ENCODE peak calls at places on chromosomes 13 and 19, in nine cellular contexts. Z is PC-9, P is astrocyte, Q is neuronal stem cell, Y is DND-41, H is IMR-90, N is H9, K is hepatocyte, L is A549. U is an unnamed sample. For H3K9me3, the result is how much of the 10 kb centered on the place peaks cover.

GRCh38 chr13:44523176-44524017 is 52.7 kb downstream of the TSC22D1 start:
- DNase-seq in Z (peak), P (peak), Q (no peak), Y (no peak), H (peak), N (no peak), K (peak), L (peak), U (no peak)

GRCh38 chr13:64640002-64640401 is 2590.1 kb downstream of the PCDH9 start:
- DNase-seq in Z (no peak), P (no peak), Q (no peak), Y (no peak), H (peak), N (no peak), K (no peak), L (peak), U (no peak)

GRCh38 chr19:38742906-38743305 is 1.4 kb downstream of the CAPN12 start:
- DNase-seq in Z (no peak), P (no peak), Q (no peak), Y (no peak), H (no peak), N (no peak), K (no peak), L (no peak), U (no peak)

GRCh38 chr13:29859971-29860370 is 9.6 kb upstream of the UBL3 start:
- DNase-seq in Z (no peak), P (peak), Q (no peak), Y (no peak), H (peak), N (no peak), K (no peak), L (no peak), U (no peak)

GRCh38 chr13:103883152-103883551 is 816.9 kb upstream of the SLC10A2 start:
- DNase-seq in Z (peak), P (peak), Q (peak), Y (no peak), H (peak), N (peak), K (peak), L (peak), U (peak)

GRCh38 chr13:102369303-102369702 is 32.5 kb downstream of the FGF14 start:
- DNase-seq in Z (no peak), P (no peak), Q (no peak), Y (no peak), H (no peak), N (no peak), K (no peak), L (peak), U (no peak)

GRCh38 chr13:25394661-25395060 is 22.9 kb downstream of the ATP8A2 start:
- DNase-seq in Z (no peak), P (no peak), Q (no peak), Y (no peak), H (no peak), N (no peak), K (no peak), L (no peak), U (no peak)

GRCh38 chr19:17109300-17109699 is 33.7 kb downstream of the MYO9B start:
- DNase-seq in Z (no peak), P (no peak), Q (no peak), Y (no peak), H (no peak), N (no peak), K (no peak), L (no peak), U (no peak)

GRCh38 chr13:29525757-29526156 is 69.7 kb downstream of the SLC7A1 start:
- DNase-seq in Z (no peak), P (no peak), Q (no peak), Y (no peak), H (no peak), N (no peak), K (no peak), L (no peak), U (no peak)

GRCh38 chr13:57969961-57970360 is 338.4 kb downstream of the PCDH17 start:
- DNase-seq in Z (no peak), P (peak), Q (no peak), Y (no peak), H (no peak), N (no peak), K (no peak), L (no peak), U (no peak)

DNA sequence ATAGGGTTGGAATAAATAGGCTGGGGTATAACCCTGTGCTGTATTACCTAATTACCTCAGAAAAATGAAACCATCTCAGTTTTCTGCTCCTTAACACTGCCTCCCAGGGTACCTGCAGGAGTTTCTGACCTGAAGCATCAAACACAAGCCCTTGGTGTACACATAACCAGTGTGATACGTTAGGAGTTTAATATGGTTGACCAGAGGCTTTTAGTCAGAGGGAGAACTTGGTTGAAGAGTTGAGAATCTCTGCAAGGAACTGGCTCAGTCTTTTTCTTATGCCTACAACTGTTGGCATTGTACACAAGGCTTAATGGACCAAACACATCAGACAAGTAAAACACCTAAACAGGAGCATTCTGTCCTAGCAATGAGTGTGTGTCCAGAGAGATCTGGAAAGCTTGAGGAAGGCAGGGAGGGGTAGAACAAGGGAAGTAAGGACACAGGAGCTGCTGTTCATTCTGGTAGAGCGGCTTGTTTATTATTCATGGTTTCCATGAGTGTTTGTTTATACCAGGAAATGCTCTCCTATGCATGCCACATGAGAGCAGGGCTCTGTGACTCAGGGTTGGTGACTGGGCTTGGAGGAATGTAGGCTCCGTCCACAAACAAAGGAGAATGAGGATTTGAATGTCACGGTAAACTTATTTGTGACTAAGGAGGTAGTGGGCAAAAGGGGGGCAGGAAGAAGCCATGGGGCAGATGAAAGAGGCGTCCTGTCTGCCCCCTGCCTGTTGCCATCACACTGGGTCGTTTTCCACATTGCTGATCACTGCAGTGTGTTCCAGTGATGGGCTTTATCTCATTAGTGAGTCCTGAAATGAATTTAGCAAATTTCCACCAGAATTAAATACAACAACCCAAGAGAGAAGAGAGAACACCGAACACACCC is 11.9 kb upstream of the SPATA13 start:
- DNase-seq in Z (peak), P (peak), Q (no peak), Y (no peak), H (peak), N (peak), K (peak), L (peak), U (no peak)
- H3K4me2 ChIP-seq in Z (peak), P (peak), Q (no peak), Y (no peak), H (peak), N (peak), K (peak), L (peak), U (no peak)

DNA sequence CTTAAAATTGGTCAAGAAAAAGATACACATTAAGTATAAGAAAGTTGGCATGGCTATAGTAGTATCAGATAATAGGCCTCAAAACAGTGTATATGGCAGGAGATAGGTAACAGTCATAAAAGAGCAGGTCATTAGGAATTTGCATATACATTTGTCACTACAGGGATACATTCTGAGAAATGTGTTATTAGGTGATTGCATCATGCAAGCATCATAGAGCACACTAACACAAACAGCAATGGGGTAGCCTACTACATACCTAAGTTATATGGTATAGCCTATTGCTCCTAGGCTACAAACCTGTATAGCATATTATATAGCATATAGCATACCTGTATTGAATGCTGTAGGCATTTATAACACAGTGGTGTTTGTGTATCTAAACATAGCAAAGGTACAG is 6.2 kb upstream of the ZNF529 start:
- DNase-seq in Z (no peak), P (no peak), Q (no peak), Y (no peak), H (no peak), N (no peak), K (no peak), L (no peak), U (no peak)
- H3K9me3 ChIP-seq in Z (under half), P (under half), Q (under half), Y (under half), H (under half), N (under half), K (under half), L (half or more), U (under half)

GRCh38 chr13:27199691-27200090 is 28.1 kb upstream of the USP12 start:
- DNase-seq in Z (no peak), P (no peak), Q (no peak), Y (no peak), H (no peak), N (no peak), K (no peak), L (no peak), U (no peak)

GRCh38 chr13:27192896-27193295 is 21.3 kb upstream of the USP12 start:
- DNase-seq in Z (no peak), P (no peak), Q (no peak), Y (no peak), H (no peak), N (no peak), K (no peak), L (no peak), U (no peak)

GRCh38 chr13:27194209-27194608 is 22.6 kb upstream of the USP12 start:
- DNase-seq in Z (no peak), P (no peak), Q (no peak), Y (no peak), H (no peak), N (no peak), K (no peak), L (no peak), U (no peak)

GRCh38 chr13:27200413-27201066 is 28.9 kb upstream of the USP12 start:
- DNase-seq in Z (no peak), P (peak), Q (no peak), Y (no peak), H (no peak), N (no peak), K (no peak), L (no peak), U (no peak)

GRCh38 chr13:27194895-27195764 is 23.5 kb upstream of the USP12 start:
- DNase-seq in Z (peak), P (peak), Q (peak), Y (no peak), H (peak), N (peak), K (peak), L (peak), U (peak)
- H3K4me2 ChIP-seq in Z (peak), P (peak), Q (no peak), Y (no peak), H (peak), N (peak), K (no peak), L (peak), U (peak)

GRCh38 chr19:58204566-58204965 is 21.7 kb downstream of the ZNF274 start:
- DNase-seq in Z (no peak), P (no peak), Q (no peak), Y (no peak), H (no peak), N (no peak), K (no peak), L (no peak), U (no peak)

GRCh38 chr19:58209577-58209976 is 19.1 kb upstream of the ZNF544 start:
- DNase-seq in Z (no peak), P (no peak), Q (no peak), Y (no peak), H (no peak), N (no peak), K (no peak), L (no peak), U (no peak)

DNA sequence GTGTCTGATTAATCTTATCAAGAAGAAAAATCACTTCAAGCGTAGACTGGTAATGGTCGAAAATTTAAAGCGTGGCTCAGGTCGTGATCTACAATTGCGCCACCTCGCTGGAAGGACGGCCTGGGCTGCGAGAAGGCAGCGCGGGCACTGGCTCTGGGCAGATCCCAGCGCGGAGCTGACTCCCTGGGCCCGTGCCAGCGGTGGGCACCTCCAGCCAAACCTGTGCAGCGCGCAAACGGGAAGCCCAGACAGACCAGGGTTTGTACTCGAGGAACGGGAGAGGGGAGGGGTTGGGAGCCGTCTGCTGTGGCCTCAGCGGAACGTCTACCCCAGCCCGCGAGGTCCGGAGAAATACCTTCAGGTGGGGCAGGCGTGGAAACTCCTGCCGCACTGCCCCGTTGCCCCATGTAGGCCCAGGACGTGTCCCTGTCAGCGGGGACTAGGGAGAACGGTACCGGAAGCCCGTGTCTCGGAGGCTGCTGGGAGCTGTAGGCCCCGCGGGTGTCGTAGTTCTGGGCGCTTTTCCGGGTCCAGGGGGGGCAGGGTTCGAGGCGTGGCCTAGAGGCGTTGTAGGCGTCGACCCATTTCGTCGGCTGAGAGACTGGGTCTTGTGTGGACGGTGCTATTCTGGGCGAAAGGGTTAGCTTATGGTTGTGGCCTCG is 21.1 kb downstream of the ZNF274 start:
- DNase-seq in Z (no peak), P (no peak), Q (no peak), Y (no peak), H (no peak), N (no peak), K (no peak), L (no peak), U (no peak)
- H3K9me3 ChIP-seq in Z (half or more), P (half or more), Q (half or more), Y (half or more), H (half or more), N (half or more), K (half or more), L (half or more), U (under half)

GRCh38 chr13:73971481-73971880 is 162.7 kb downstream of the KLF12 start:
- DNase-seq in Z (no peak), P (no peak), Q (no peak), Y (no peak), H (no peak), N (no peak), K (no peak), L (no peak), U (no peak)

GRCh38 chr13:73973156-73973555 is 161.0 kb downstream of the KLF12 start:
- DNase-seq in Z (no peak), P (no peak), Q (no peak), Y (no peak), H (no peak), N (no peak), K (no peak), L (no peak), U (no peak)

GRCh38 chr13:73972503-73972902 is 161.7 kb downstream of the KLF12 start:
- DNase-seq in Z (no peak), P (no peak), Q (no peak), Y (no peak), H (no peak), N (no peak), K (no peak), L (no peak), U (no peak)

GRCh38 chr13:73967397-73968165 is 166.6 kb downstream of the KLF12 start:
- DNase-seq in Z (no peak), P (no peak), Q (no peak), Y (no peak), H (no peak), N (no peak), K (no peak), L (no peak), U (no peak)

DNA sequence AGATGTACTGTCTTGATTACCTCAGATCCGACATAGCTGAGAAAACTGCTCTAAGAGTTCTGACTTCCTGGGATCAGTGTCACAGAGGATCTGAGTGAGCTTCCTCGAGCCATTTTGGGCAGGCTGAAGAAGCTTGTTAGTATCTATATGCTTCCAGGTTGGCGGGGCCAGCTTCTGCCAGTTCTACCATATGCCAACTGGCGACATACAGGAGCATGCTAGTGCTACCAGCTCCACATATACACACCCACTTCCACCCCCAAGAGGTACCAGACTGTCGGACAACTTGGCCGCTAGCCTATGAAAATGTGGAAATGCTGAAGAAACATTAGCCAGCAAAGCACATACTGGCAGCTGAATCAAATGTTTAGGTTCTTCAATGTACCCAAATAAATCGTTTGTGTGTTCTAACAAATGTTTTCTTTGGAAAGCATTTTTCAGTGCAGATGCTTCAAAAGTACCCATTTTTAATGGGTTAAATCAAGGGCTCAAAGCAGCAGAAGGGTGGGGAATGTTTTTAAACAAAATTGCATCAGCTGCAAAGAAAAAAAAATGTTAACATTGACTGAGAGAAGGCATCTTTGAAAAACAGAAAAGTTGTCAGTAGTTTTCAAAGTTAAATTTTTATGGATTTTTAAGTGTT is 163.7 kb downstream of the KLF12 start:
- DNase-seq in Z (no peak), P (no peak), Q (no peak), Y (no peak), H (no peak), N (no peak), K (no peak), L (no peak), U (no peak)
- H3K4me2 ChIP-seq in Z (no peak), P (no peak), Q (no peak), Y (no peak), H (no peak), N (no peak), K (no peak), L (no peak), U (no peak)

GRCh38 chr19:30158067-30158892 is 213.9 kb upstream of the ZNF536 start:
- DNase-seq in Z (no peak), P (no peak), Q (no peak), Y (no peak), H (no peak), N (peak), K (no peak), L (no peak), U (no peak)
- H3K9me3 ChIP-seq in Z (under half), P (under half), Q (under half), Y (under half), H (under half), N (under half), K (under half), L (under half), U (under half)

GRCh38 chr19:4363571-4364304 is 20.4 kb downstream of the MPND start:
- DNase-seq in Z (no peak), P (no peak), Q (no peak), Y (no peak), H (no peak), N (no peak), K (no peak), L (no peak), U (no peak)
- H3K4me2 ChIP-seq in Z (no peak), P (no peak), Q (no peak), Y (no peak), H (no peak), N (no peak), K (no peak), L (no peak), U (no peak)

GRCh38 chr19:22807061-22807835 is 23.3 kb upstream of the ZNF99 start:
- DNase-seq in Z (no peak), P (no peak), Q (no peak), Y (no peak), H (no peak), N (no peak), K (no peak), L (no peak), U (no peak)
- H3K9me3 ChIP-seq in Z (under half), P (under half), Q (under half), Y (under half), H (under half), N (half or more), K (under half), L (under half), U (under half)

GRCh38 chr13:112791662-112792440 is 102.0 kb downstream of the ATP11A start:
- DNase-seq in Z (peak), P (no peak), Q (no peak), Y (no peak), H (no peak), N (no peak), K (no peak), L (no peak), U (no peak)

GRCh38 chr13:112792511-112792910 is 102.7 kb downstream of the ATP11A start:
- DNase-seq in Z (no peak), P (no peak), Q (no peak), Y (no peak), H (no peak), N (peak), K (no peak), L (no peak), U (no peak)

GRCh38 chr13:112793545-112794445 is 104.0 kb downstream of the ATP11A start:
- DNase-seq in Z (no peak), P (no peak), Q (no peak), Y (no peak), H (no peak), N (no peak), K (no peak), L (no peak), U (no peak)

GRCh38 chr13:112795277-112795676 is 105.4 kb downstream of the ATP11A start:
- DNase-seq in Z (no peak), P (no peak), Q (no peak), Y (no peak), H (no peak), N (no peak), K (no peak), L (no peak), U (no peak)

DNA sequence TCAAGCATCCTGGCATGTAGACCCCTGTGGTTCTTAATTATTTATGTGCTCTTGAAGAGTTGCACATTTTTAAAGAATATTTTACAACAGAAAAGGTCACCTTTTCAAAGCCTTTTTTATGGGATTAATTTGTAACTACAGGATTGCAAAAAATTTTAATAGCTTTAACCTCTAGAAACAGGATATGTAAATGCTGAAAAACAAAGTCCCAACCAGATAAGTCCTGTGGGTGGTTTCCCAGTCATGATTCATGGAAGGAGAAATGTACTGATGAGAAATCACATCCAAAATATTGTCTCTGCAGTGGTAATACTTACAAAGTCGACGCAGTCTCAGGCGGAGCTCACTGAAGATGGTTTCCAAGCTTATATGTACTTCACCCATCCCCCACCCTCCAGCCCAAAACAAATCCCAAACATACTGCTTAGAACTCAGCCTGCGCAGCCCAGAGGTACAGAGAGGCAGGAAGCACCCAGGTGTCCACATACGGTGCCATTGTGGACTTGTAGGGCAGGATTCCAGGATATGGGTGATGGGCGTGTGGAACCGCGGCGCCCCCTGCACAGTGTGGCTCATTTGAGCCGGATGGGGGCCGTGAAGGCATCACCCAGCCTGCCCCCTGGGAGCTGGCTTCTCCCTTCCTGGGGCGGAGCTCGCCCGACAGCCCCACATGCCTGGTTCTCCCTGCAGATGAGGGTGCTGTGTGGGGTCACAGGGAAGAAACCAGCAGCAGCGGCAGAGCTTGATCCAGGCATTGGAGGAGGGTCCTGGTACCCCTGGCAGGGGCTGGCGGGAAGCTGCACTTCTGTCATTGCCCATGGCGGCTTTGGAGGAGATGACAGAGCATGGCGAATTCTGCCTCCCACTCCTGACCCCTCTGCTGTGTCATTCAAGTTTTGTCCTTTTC is 101.2 kb downstream of the ATP11A start:
- DNase-seq in Z (no peak), P (peak), Q (no peak), Y (no peak), H (peak), N (no peak), K (no peak), L (no peak), U (no peak)
- H3K4me2 ChIP-seq in Z (peak), P (no peak), Q (no peak), Y (no peak), H (no peak), N (no peak), K (no peak), L (no peak), U (no peak)

U was measured in neural progenitor cell.